ENCODE peak calls at places on chromosomes 6 and 20, in four cellular contexts. A, X, C and U are unnamed samples.

GRCh38 chr6:43307451-43308100 is 1.1 kb downstream of the CRIP3 start:
- DNase-seq in X (no peak), C (no peak), A (no peak), U (no peak)

GRCh38 chr6:170042596-170043118 is 248.2 kb downstream of the DLL1 start:
- DNase-seq in X (no peak), C (peak; percentile 38), A (no peak), U (no peak)

GRCh38 chr6:31547727-31548422 is 467 bp downstream of the NFKBIL1 start:
- DNase-seq in A (peak; percentile 44), C (no peak), X (no peak), U (no peak)

GRCh38 chr20:60065741-60066437 is 107.7 kb downstream of the CDH26 start:
- DNase-seq in A (no peak), X (no peak), C (no peak), U (no peak)

GRCh38 chr6:33840064-33840926 is 36.5 kb upstream of the MLN start:
- DNase-seq in X (peak; percentile 54), C (peak; percentile 58), A (peak; percentile 53), U (no peak)

GRCh38 chr20:33423141-33423834 is 20.3 kb downstream of the SNTA1 start:
- DNase-seq in C (peak; percentile 92), X (no peak), A (no peak), U (no peak)

GRCh38 chr6:123393333-123393732 is 243.4 kb downstream of the TRDN start:
- DNase-seq in A (no peak), C (no peak), X (no peak), U (no peak)

GRCh38 chr20:11379257-11380011 is 538.3 kb upstream of the BTBD3 start:
- DNase-seq in X (no peak), C (no peak), A (no peak), U (no peak)

DNA sequence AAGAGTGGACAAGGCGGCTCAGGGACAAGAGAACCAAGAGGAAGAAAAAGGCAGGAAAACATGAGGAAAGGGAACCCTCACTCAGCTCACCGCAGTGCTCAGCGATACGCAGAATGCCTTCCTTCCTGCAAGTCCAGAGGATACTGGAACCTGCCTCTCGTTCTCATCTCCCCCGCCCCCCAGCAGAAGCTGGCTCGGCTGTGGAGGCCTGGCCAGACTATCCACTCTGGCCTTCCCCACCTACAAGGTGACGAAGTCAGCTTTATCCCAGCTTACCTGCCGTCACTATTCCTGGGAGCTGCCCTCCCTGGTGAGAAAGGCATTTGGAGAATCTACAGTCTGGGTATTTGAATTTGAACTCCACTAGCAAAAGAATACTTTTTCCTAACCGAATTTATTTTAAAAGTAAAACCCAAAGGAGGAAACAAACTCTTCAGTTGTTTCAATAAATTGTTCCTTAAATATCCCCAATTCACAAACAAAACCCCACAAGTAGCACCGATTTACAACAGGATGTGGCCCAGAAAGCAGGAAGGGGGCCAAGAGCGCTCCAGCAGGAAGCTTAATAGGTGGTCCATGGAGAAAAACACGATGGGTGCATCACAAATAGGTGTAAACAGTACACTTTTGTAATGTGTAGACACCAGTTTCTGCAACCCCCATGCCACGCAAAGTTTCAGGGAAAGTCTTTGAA is 2.1 kb upstream of the DIDO1 start:
- DNase-seq in C (no peak), X (peak; percentile 57), A (no peak), U (no peak)
- H3K4me1 ChIP-seq in C (no peaks in the 10 kb centered on the region), X (peaks cover 18% of the 10 kb centered on the region), A (peaks cover 31% of the 10 kb centered on the region), U (peaks cover 66% of the 10 kb centered on the region)

DNA sequence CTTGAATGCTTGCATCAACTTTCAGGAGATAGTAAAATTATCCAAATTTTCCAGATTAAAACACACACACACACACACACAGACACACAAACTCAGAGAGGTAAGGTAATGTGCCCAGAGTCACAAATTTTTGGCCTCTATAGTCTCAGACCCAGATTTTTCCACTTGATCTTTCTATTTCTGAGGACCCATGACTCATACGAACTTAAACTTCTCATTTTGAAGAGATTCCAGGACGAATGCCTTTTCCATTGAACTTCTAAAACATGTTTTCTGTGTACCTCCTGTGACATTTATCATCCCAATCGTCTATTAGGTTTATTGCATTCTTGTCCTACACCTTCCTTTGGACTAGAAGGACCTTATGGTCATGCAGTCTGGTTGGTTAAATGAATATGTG is 172.9 kb upstream of the COL21A1 start:
- DNase-seq in X (no peak), C (no peak), A (no peak), U (no peak)
- H3K27ac ChIP-seq in X (no peak overlapping the region), C (no peak overlapping the region), A (no peak overlapping the region), U (no peak overlapping the region)

DNA sequence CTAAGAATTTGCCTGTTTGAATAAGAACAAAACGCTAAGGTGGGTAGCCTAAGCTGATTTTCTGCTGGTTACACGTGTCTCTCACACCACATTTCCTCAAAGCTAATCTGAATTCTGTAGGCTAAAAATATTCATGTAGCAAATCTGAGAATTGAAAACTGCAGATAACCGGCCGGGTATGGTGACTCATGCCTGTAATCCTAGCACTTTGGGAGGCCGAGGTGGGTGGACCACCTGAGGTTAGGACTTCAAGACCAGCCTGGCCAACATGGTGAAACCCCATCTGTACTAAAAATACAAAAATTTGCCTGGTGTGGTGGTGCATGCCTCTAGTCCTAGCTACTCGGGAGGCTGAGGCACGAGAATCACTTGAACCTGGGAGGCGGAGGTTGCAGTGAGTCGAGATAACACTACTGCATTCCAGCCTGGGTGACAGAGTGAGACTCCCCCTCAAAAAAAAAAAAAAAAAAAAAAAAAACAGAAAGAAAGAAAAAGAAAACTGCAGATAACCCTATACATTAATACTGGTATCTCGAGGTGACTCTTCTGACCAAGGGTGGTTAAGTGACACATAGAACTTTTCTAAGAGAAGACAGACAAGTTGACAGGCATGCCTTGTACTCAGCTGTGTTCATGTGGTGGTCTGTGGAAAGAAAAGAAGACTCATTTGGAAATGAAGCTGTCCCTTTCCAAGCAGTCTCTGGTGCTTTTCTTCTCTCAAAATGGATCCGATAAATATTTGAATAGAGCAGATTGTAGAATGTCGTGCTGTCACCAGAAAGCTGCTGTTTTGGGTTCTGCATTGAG is 24.7 kb upstream of the ASXL1 start:
- DNase-seq in X (no peak), A (no peak), C (no peak), U (no peak)
- H3K4me1 ChIP-seq in X (no peaks in the 10 kb centered on the region), A (peaks cover 16% of the 10 kb centered on the region), C (no peaks in the 10 kb centered on the region), U (peaks cover 27% of the 10 kb centered on the region)

DNA sequence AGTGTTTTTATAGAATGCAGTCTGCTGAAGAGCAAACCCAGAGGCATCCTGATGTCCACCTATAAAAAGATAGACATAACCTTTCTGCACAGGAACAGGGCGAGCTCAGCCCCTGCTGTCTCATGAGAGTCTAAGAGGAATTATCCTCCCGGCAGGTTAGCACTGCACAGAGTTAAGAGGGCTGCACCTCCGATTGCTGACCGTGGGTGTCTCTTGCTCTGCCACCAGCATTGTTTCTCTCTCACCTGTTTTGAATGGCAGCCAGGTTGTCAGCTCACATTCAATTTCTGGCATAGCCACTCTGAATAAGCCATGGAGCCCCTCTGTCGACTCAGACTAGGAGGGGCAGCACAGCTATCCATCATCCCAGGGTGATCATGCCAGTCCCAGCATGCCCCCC is 211.2 kb downstream of the PHACTR1 start:
- DNase-seq in C (no peak), X (no peak), A (no peak), U (no peak)
- H3K27ac ChIP-seq in C (no peak overlapping the region), X (no peak overlapping the region), A (no peak overlapping the region), U (no peak overlapping the region)

DNA sequence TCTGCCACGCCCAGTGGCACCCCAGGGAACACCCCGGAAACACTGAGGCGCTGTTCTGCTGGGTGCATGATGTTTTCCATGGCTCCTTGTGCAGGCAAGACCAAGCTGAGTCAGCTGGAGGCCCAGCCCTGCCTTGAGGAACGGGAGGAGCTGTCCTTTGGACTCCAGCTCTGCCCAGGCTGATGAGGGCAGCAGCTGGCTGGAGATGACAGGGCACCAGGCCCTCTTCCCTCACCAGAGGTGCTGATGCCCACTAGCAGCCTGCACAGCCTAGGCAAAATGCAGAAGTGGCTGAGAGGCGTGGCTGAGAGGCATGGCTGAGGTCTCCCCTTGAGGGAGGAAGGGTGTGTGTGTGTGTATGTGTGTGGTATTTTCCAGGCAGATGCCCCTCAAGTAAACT is 2.4 kb downstream of the C6orf132 start:
- DNase-seq in A (peak; percentile 56), X (peak; percentile 92), C (peak; percentile 58), U (no peak)
- H3K4me1 ChIP-seq in A (peaks cover 9% of the 10 kb centered on the region), X (peaks cover 9% of the 10 kb centered on the region), C (no peaks in the 10 kb centered on the region), U (peaks cover 5% of the 10 kb centered on the region)

GRCh38 chr20:34528921-34529297 is 12.7 kb downstream of the DYNLRB1 start:
- DNase-seq in A (peak; percentile 53), C (no peak), X (peak; percentile 39), U (no peak)

GRCh38 chr20:34525342-34525708 is 9.1 kb downstream of the DYNLRB1 start:
- DNase-seq in C (no peak), X (no peak), A (no peak), U (no peak)

GRCh38 chr20:34526466-34526865 is 10.2 kb downstream of the DYNLRB1 start:
- DNase-seq in C (no peak), X (peak; percentile 46), A (no peak), U (no peak)

GRCh38 chr20:34525709-34526416 is 9.6 kb downstream of the DYNLRB1 start:
- DNase-seq in A (peak; percentile 81), C (peak; percentile 87), X (peak; percentile 88), U (no peak)

DNA sequence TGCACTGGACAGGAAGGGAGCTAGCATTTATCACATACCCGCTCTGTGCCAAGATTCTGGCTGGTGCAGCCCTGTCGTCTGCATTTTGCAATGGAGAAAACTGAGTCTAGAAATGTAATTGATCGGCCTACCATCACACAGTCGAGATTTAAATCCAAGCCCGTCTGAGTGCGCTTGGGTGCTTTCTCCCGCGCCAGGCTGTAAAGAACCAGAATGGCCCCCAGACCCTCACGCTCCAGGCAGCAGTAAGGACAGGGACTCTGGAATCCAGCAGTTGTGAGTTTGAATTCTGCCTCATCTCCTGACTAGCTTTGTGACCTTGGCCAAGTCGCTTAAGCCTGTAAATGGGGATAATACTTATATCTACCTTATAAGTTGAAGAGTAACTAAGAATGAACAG is 10.8 kb downstream of the DYNLRB1 start:
- DNase-seq in A (no peak), C (no peak), X (peak; percentile 34), U (no peak)
- H3K27ac ChIP-seq in A (no peak overlapping the region), C (no peak overlapping the region), X (no peak overlapping the region), U (no peak overlapping the region)